ENCODE peak calls at places on chromosomes 13 and 19, in nine cellular contexts. K, G, S, A, R, F, M, H and C are unnamed samples.
A peak's percentile ranks its signal among the peaks of the same experiment; 100 is the strongest.

GRCh38 chr13:37326319-37326718 is 220.9 kb upstream of the CSNK1A1L start:
- DNase-seq in S (no peak), G (no peak), F (peak; percentile 37), H (no peak), M (no peak), R (no peak), A (no peak), K (no peak), C (no peak)

GRCh38 chr13:41842029-41842428 is 118.9 kb downstream of the VWA8 start:
- DNase-seq in K (no peak), R (no peak), M (no peak), A (no peak), G (no peak), S (no peak), F (peak; percentile 38), H (no peak), C (no peak)

GRCh38 chr13:75829874-75830273 is 193.7 kb downstream of the LMO7 start:
- DNase-seq in G (no peak), H (no peak), A (no peak), S (no peak), R (no peak), M (no peak), F (peak; percentile 35), K (no peak), C (no peak)

GRCh38 chr13:21208755-21209154 is 32.3 kb downstream of the MRPL57 start:
- DNase-seq in A (no peak), F (no peak), K (no peak), M (no peak), S (no peak), G (no peak), H (no peak), R (no peak), C (no peak)

GRCh38 chr19:34479396-34479795 is 2.2 kb upstream of the WTIP start:
- DNase-seq in S (no peak), A (no peak), M (no peak), R (no peak), F (no peak), K (no peak), H (no peak), G (no peak), C (no peak)

GRCh38 chr13:90239130-90239529 is 1108.4 kb upstream of the MIR17HG start:
- DNase-seq in K (no peak), S (no peak), A (no peak), G (no peak), F (no peak), R (no peak), M (no peak), H (no peak), C (no peak)

GRCh38 chr13:39777527-39778061 is 122.1 kb downstream of the COG6 start:
- DNase-seq in S (no peak), R (no peak), M (no peak), F (peak; percentile 90), A (no peak), G (no peak), K (no peak), H (peak; percentile 58), C (no peak)

GRCh38 chr13:99379856-99380255 is 72.7 kb upstream of the GPR183 start:
- DNase-seq in G (no peak), M (no peak), S (no peak), R (no peak), F (no peak), A (no peak), H (no peak), K (no peak), C (no peak)

GRCh38 chr13:28636078-28636477 is 22.9 kb upstream of the POMP start:
- DNase-seq in F (peak; percentile 84), G (no peak), R (no peak), M (no peak), S (no peak), K (no peak), H (no peak), A (no peak), C (no peak)

GRCh38 chr19:48715681-48716171 is 3.8 kb downstream of the MAMSTR start:
- DNase-seq in R (peak; percentile 37), K (peak; percentile 63), F (no peak), A (peak; percentile 32), S (no peak), M (no peak), H (no peak), G (peak; percentile 51), C (no peak)

GRCh38 chr19:39531834-39532232 is 819 bp downstream of the EID2B start:
- DNase-seq in A (no peak), G (no peak), K (no peak), F (no peak), M (no peak), R (no peak), H (no peak), S (no peak), C (no peak)

GRCh38 chr19:39533003-39533512 is 406 bp upstream of the EID2B start:
- DNase-seq in S (no peak), F (no peak), K (no peak), R (no peak), A (no peak), G (no peak), H (no peak), M (no peak), C (no peak)

GRCh38 chr19:39533791-39534190 is 1.1 kb upstream of the EID2B start:
- DNase-seq in R (no peak), G (no peak), F (no peak), K (no peak), M (no peak), A (no peak), H (no peak), S (no peak), C (no peak)

DNA sequence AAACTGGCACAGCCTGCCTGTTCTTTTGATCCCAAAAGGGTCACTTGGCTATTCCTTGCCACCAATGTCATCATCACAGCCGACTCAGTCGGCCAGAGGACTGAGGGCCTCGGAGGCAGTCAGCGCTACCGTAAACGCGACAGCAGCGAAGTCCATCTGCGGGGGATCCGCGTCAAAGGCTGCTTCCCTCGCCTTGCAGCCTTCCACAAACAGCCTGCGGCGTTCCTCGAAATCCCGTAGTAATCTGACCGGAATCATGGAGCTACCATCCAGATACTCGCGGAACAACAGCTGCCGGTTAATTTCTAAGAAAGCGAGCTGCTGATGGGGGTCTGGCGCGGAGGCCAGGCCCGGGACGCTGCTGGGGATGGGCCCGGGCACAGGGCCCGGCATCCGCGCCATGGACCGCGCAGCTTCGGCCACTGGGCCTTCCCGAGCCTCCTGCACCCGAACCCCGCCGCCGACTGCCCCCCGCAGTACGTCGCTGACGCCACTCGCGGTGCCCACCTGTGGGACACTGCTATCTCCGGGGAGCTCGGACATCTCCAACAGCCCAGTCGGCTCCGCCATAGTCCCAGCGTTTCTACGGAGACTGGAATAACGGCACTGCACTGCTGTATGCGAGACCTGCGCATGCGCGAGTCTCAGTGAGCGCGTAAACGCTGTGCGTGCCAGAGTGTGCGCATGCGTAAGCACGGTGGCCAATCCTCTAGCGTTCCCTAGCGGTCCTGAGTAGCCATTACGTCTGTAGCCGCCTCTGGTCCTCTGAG is at the start of gene EID2B:
- DNase-seq in S (peak; percentile 96), F (peak; percentile 95), G (peak; percentile 96), A (peak; percentile 95), M (peak; percentile 96), K (peak; percentile 95), H (peak; percentile 99), R (peak; percentile 95), C (peak; percentile 96)
- TF ChIP-seq POLR2A in S (peak; percentile 40), F (peak; percentile 30), G (peak; percentile 91), A (no peak), M (peak; percentile 47), K (peak; percentile 80), H (peak; percentile 96), R (peak; percentile 55), C (peak; percentile 84)

GRCh38 chr13:23560571-23561089 is 9.6 kb upstream of the TNFRSF19 start:
- DNase-seq in K (no peak), S (no peak), M (no peak), H (no peak), R (no peak), F (no peak), G (no peak), A (no peak), C (no peak)
- TF ChIP-seq POLR2A in K (no peak), S (no peak), M (no peak), H (no peak), R (no peak), F (no peak), G (no peak), A (no peak), C (no peak)

GRCh38 chr13:109385161-109385560 is 401.2 kb downstream of the IRS2 start:
- DNase-seq in G (no peak), S (no peak), M (no peak), A (no peak), K (no peak), H (no peak), F (peak; percentile 48), R (no peak), C (no peak)

GRCh38 chr13:109381546-109382180 is 404.7 kb downstream of the IRS2 start:
- DNase-seq in M (no peak), A (no peak), H (no peak), S (no peak), F (peak; percentile 71), K (no peak), G (no peak), R (no peak), C (no peak)

GRCh38 chr13:109380457-109380856 is 405.9 kb downstream of the IRS2 start:
- DNase-seq in G (no peak), A (no peak), R (no peak), M (no peak), S (no peak), H (no peak), F (no peak), K (no peak), C (no peak)

GRCh38 chr13:109387438-109387837 is 398.9 kb downstream of the IRS2 start:
- DNase-seq in S (no peak), H (no peak), F (no peak), M (no peak), K (no peak), G (no peak), R (no peak), A (no peak), C (no peak)

GRCh38 chr13:109383683-109384082 is 402.7 kb downstream of the IRS2 start:
- DNase-seq in K (no peak), M (no peak), G (no peak), R (no peak), A (no peak), F (peak; percentile 79), S (no peak), H (no peak), C (no peak)
- TF ChIP-seq POLR2A in K (no peak), M (no peak), G (no peak), R (no peak), A (no peak), F (no peak), S (no peak), H (no peak), C (no peak)

DNA sequence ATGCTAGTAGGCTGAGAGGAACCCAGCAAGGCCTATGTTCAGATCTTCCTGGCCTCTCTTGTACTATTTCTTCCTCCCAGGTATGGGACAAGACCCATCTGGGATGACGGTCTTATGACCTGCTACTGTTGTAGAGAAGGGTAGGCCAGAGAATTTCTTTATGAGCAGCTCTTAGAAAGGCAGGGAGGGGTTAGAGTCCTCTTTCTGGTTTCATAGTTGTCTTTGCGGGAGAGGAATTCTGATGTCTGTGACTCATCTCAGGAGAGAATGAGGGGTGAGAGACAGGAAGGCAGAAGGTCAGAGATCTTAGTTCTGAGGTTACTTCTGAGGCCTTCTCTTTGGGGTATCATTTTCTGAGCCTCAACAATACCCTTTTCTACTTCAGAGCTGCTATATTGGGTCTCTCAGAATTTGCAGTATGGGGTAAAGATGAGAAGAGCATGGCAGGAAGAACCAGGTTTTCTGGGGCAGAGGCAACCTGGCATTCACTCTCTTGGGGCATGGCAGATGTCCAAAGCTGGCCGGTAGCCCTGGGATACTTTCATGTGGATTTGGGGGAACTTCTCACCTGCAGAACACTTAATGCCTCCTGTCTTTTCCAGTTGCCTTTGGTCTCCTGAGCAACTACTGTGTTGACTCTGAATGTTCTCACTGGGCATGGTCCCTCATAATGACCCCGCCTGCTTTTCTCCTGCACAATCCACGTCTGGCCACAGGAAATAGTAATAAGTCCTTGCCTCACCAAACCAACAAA is 154.4 kb downstream of the GGACT start:
- DNase-seq in A (no peak), F (peak; percentile 68), H (peak; percentile 37), G (no peak), K (no peak), S (no peak), M (no peak), R (no peak), C (no peak)
- TF ChIP-seq POLR2A in A (no peak), F (no peak), H (no peak), G (no peak), K (no peak), S (no peak), M (no peak), R (no peak), C (no peak)